ENCODE peak calls at places on chromosomes 13 and 19, in five cellular contexts. A, C, R, K and X are unnamed samples. For H3K4me1, the result is how much of the 10 kb centered on the place peaks cover.

GRCh38 chr13:73767191-73767741 is 366.9 kb downstream of the KLF12 start:
- DNase-seq in C (no peak), R (no peak), K (peak), A (no peak), X (peak)

GRCh38 chr13:47798906-47799305 is 202.2 kb downstream of the SUCLA2 start:
- DNase-seq in R (no peak), K (peak), C (no peak), A (no peak), X (peak)

GRCh38 chr13:51246411-51247298 is 24.5 kb downstream of the FAM124A start:
- DNase-seq in C (no peak), A (no peak), K (no peak), R (no peak), X (no peak)

GRCh38 chr13:19618925-19619324 is 14.5 kb upstream of the MPHOSPH8 start:
- DNase-seq in A (no peak), R (no peak), K (peak), C (no peak), X (peak)

GRCh38 chr13:95237310-95237870 is 63.9 kb downstream of the ABCC4 start:
- DNase-seq in R (no peak), A (no peak), C (no peak), K (no peak), X (no peak)

GRCh38 chr19:41939861-41940442 is 11.7 kb upstream of the ERFL start:
- DNase-seq in R (peak), K (peak), C (no peak), A (peak), X (no peak)

GRCh38 chr13:30112602-30113435 is 194.5 kb downstream of the KATNAL1 start:
- DNase-seq in A (peak), K (peak), R (peak), C (peak), X (peak)

GRCh38 chr19:11422163-11423068 is 3.3 kb upstream of the RGL3 start:
- DNase-seq in C (peak), K (peak), R (peak), A (peak), X (peak)

GRCh38 chr13:113754691-113755090 is 4.3 kb upstream of the TMEM255B start:
- DNase-seq in A (no peak), R (no peak), K (no peak), C (no peak), X (no peak)

GRCh38 chr19:38851622-38852230 is 1.9 kb upstream of the HNRNPL start:
- DNase-seq in K (peak), R (peak), C (peak), A (peak), X (peak)

GRCh38 chr19:51372649-51373504 is at the start of gene NKG7:
- DNase-seq in A (peak), K (no peak), R (peak), C (no peak), X (no peak)

GRCh38 chr13:23469901-23470525 is 36.5 kb upstream of the SACS start:
- DNase-seq in C (no peak), A (no peak), K (peak), R (no peak), X (no peak)

GRCh38 chr13:31145417-31145816 is 16.3 kb downstream of the HSPH1 start:
- DNase-seq in C (no peak), K (no peak), A (no peak), R (no peak), X (no peak)

GRCh38 chr19:1945899-1946298 is 4.9 kb downstream of the CSNK1G2 start:
- DNase-seq in C (peak), R (no peak), A (peak), K (peak), X (peak)

GRCh38 chr19:45133661-45134060 is 27.1 kb downstream of the NKPD1 start:
- DNase-seq in A (no peak), K (no peak), R (no peak), C (no peak), X (no peak)

GRCh38 chr19:45130888-45131615 is 29.7 kb downstream of the NKPD1 start:
- DNase-seq in C (no peak), K (no peak), A (no peak), R (no peak), X (no peak)

GRCh38 chr19:45128806-45129205 is 32.0 kb downstream of the NKPD1 start:
- DNase-seq in K (no peak), R (no peak), C (no peak), A (no peak), X (no peak)

GRCh38 chr19:45128109-45128508 is 32.7 kb downstream of the NKPD1 start:
- DNase-seq in K (no peak), C (no peak), A (no peak), R (no peak), X (no peak)

DNA sequence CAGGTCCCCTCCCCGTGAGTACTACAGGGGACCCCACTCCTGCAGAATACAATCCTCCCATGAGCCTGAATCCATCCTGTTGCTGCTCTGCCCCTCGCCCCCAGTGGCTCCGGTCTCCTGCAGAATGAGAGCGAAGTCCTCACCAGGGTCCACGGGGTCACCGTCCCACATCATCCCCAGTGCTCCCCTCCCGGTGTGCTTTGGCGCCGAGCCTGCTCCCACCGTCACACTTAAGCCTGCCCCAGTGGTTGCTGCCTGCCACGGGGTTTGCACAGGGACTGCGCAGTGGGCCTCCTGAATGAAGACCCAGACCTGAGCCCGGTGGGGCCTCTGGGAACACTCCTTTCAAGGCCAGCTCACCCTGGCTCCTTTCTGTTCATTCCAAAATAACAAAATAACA is 30.5 kb downstream of the NKPD1 start:
- DNase-seq in C (no peak), R (no peak), A (no peak), K (no peak), X (no peak)
- H3K4me1 ChIP-seq in C (under half), R (under half), A (under half), K (under half), X (under half)

GRCh38 chr13:68176486-68176885 is 946.4 kb upstream of the PCDH9 start:
- DNase-seq in C (no peak), R (no peak), A (no peak), K (no peak), X (peak)

GRCh38 chr13:68168448-68168847 is 938.3 kb upstream of the PCDH9 start:
- DNase-seq in C (no peak), K (no peak), A (no peak), R (no peak), X (no peak)

GRCh38 chr13:68170961-68171360 is 940.8 kb upstream of the PCDH9 start:
- DNase-seq in A (peak), R (no peak), K (no peak), C (no peak), X (no peak)

GRCh38 chr13:68174905-68175304 is 944.8 kb upstream of the PCDH9 start:
- DNase-seq in A (no peak), R (no peak), K (no peak), C (no peak), X (no peak)

DNA sequence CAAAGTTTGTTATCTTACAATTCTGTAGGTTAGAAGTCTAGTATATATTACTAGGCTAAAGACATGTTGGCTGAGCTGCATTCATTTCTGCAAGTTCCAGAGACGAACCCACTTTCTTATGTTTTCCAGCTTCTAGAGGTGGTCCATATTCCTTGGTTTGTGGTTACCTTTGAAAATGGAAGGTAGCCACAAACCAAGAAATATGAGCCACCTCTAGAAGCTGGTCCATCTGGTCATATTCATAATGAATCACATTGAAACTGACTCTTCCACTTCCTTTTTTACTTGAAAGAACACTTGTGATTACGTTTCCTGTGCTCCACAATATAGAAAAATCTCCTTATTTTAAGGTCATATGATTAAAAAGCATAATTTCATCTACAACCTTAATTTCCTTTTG is 943.0 kb upstream of the PCDH9 start:
- DNase-seq in R (no peak), C (no peak), A (no peak), K (no peak), X (no peak)
- H3K4me1 ChIP-seq in R (under half), C (under half), A (under half), K (under half), X (under half)

GRCh38 chr13:75935805-75936204 is 299.7 kb downstream of the LMO7 start:
- DNase-seq in A (no peak), R (no peak), K (peak), C (no peak), X (no peak)
- H3K4me1 ChIP-seq in A (under half), R (under half), K (under half), C (under half), X (under half)

GRCh38 chr19:28386080-28386869 is 826.7 kb downstream of the UQCRFS1 start:
- DNase-seq in C (no peak), K (no peak), R (no peak), A (no peak), X (no peak)

GRCh38 chr19:28388988-28389387 is 824.0 kb downstream of the UQCRFS1 start:
- DNase-seq in R (no peak), C (no peak), A (no peak), K (no peak), X (no peak)

GRCh38 chr19:28387507-28387906 is 825.4 kb downstream of the UQCRFS1 start:
- DNase-seq in C (no peak), A (no peak), K (no peak), R (no peak), X (no peak)
- H3K4me1 ChIP-seq in C (under half), A (under half), K (under half), R (under half), X (under half)

GRCh38 chr19:46900341-46900740 is 39.5 kb downstream of the ARHGAP35 start:
- DNase-seq in R (no peak), A (no peak), C (no peak), K (no peak), X (no peak)

GRCh38 chr19:46904114-46905060 is 43.6 kb downstream of the ARHGAP35 start:
- DNase-seq in C (peak), K (peak), A (no peak), R (no peak), X (peak)

GRCh38 chr19:46903458-46903857 is 42.7 kb downstream of the ARHGAP35 start:
- DNase-seq in K (no peak), C (no peak), A (no peak), R (no peak), X (no peak)

GRCh38 chr19:46902402-46902766 is 41.6 kb downstream of the ARHGAP35 start:
- DNase-seq in K (peak), C (no peak), A (no peak), R (no peak), X (peak)

DNA sequence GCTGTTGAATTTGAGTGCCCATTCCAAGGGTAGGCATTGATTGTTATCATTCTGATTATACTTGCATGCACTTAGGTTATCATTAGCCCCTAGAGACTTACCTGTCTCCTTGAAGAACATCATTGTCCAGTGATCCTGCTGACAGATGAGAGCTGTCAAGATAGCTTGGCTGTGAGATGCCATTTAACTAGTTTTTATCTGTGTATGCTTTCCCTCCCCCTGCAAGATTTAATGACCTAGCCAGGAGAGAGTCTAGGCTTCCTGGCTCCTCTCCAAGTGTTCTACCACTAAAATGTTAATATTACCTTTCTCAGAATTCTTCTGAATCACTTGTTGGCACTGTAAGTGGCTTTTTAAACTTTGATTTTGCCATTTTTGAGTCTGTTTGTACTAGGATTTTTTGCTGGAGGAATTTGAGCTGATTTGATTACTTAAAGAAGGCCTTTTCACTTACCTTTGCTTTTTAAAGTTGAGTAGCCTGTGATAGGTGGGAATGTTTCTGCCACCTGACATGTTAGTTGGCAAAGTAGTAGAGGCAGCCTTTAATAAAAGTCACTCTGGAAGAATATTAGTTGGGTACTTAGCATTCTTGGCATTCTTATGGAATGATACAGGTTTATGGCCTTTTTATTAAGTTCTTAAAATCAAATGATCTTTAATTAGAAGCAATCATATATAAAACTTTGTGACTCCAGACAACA is 41.1 kb downstream of the ARHGAP35 start:
- DNase-seq in R (no peak), A (no peak), C (no peak), K (no peak), X (peak)
- H3K4me1 ChIP-seq in R (under half), A (under half), C (under half), K (under half), X (under half)